ENCODE peak calls at places on chromosomes 11 and 22, in ten cellular contexts. One of them, this sample, is unnamed. For H3K9me3 and H3K27me3, the result is how much of the 10 kb centered on the place peaks cover.

GRCh38 chr11:64120951-64121569 is 44.9 kb downstream of the MACROD1 start:
- DNase-seq in right lobe of liver: no peak
- DNase-seq in transverse colon: no peak
- DNase-seq in ovary: no peak
- DNase-seq in endothelial cell of umbilical vein: no peak
- DNase-seq in H1: no peak
- DNase-seq in suprapubic skin: no peak
- DNase-seq in uterus: no peak
- DNase-seq in heart left ventricle: peak
- DNase-seq in body of pancreas: no peak
- DNase-seq in this sample: no peak

GRCh38 chr11:106127604-106128003 is 50.1 kb downstream of the AASDHPPT start:
- DNase-seq in body of pancreas: no peak
- DNase-seq in ovary: no peak
- DNase-seq in uterus: no peak
- DNase-seq in endothelial cell of umbilical vein: no peak
- DNase-seq in H1: no peak
- DNase-seq in right lobe of liver: no peak
- DNase-seq in heart left ventricle: no peak
- DNase-seq in transverse colon: no peak
- DNase-seq in suprapubic skin: no peak
- DNase-seq in this sample: no peak

GRCh38 chr11:91219501-91219900 is 996.7 kb upstream of the CHORDC1 start:
- DNase-seq in uterus: no peak
- DNase-seq in transverse colon: no peak
- DNase-seq in suprapubic skin: no peak
- DNase-seq in endothelial cell of umbilical vein: no peak
- DNase-seq in body of pancreas: no peak
- DNase-seq in heart left ventricle: no peak
- DNase-seq in H1: no peak
- DNase-seq in ovary: no peak
- DNase-seq in right lobe of liver: no peak
- DNase-seq in this sample: no peak

GRCh38 chr22:43723816-43724215 is 88.3 kb downstream of the EFCAB6 start:
- DNase-seq in transverse colon: no peak
- DNase-seq in suprapubic skin: no peak
- DNase-seq in body of pancreas: no peak
- DNase-seq in endothelial cell of umbilical vein: no peak
- DNase-seq in uterus: no peak
- DNase-seq in ovary: no peak
- DNase-seq in right lobe of liver: no peak
- DNase-seq in heart left ventricle: no peak
- DNase-seq in H1: peak
- DNase-seq in this sample: no peak

GRCh38 chr22:43128928-43129424 is 14.2 kb downstream of the MCAT start:
- DNase-seq in transverse colon: peak
- DNase-seq in uterus: no peak
- DNase-seq in suprapubic skin: no peak
- DNase-seq in H1: peak
- DNase-seq in heart left ventricle: no peak
- DNase-seq in body of pancreas: peak
- DNase-seq in ovary: no peak
- DNase-seq in right lobe of liver: no peak
- DNase-seq in endothelial cell of umbilical vein: no peak
- DNase-seq in this sample: peak

GRCh38 chr22:39332441-39333064 is 13.1 kb upstream of the RPL3 start:
- DNase-seq in suprapubic skin: no peak
- DNase-seq in heart left ventricle: no peak
- DNase-seq in endothelial cell of umbilical vein: peak
- DNase-seq in body of pancreas: peak
- DNase-seq in H1: no peak
- DNase-seq in uterus: no peak
- DNase-seq in ovary: no peak
- DNase-seq in transverse colon: no peak
- DNase-seq in right lobe of liver: no peak
- DNase-seq in this sample: no peak

GRCh38 chr11:35464308-35464707 is 45.0 kb upstream of the SLC1A2 start:
- DNase-seq in endothelial cell of umbilical vein: no peak
- DNase-seq in H1: no peak
- DNase-seq in right lobe of liver: no peak
- DNase-seq in ovary: no peak
- DNase-seq in heart left ventricle: no peak
- DNase-seq in transverse colon: no peak
- DNase-seq in body of pancreas: no peak
- DNase-seq in suprapubic skin: no peak
- DNase-seq in uterus: no peak
- DNase-seq in this sample: no peak

GRCh38 chr11:32331098-32331497 is 104.2 kb downstream of the WT1 start:
- DNase-seq in heart left ventricle: no peak
- DNase-seq in endothelial cell of umbilical vein: no peak
- DNase-seq in uterus: no peak
- DNase-seq in suprapubic skin: no peak
- DNase-seq in transverse colon: no peak
- DNase-seq in ovary: peak
- DNase-seq in H1: no peak
- DNase-seq in right lobe of liver: no peak
- DNase-seq in body of pancreas: no peak
- DNase-seq in this sample: no peak

GRCh38 chr22:42500164-42500835 is 19.3 kb downstream of the RRP7A start:
- DNase-seq in suprapubic skin: peak
- DNase-seq in right lobe of liver: peak
- DNase-seq in ovary: peak
- DNase-seq in heart left ventricle: peak
- DNase-seq in endothelial cell of umbilical vein: peak
- DNase-seq in body of pancreas: peak
- DNase-seq in H1: peak
- DNase-seq in uterus: peak
- DNase-seq in transverse colon: peak
- DNase-seq in this sample: peak

GRCh38 chr11:69249641-69250502 is 44.1 kb upstream of the MYEOV start:
- DNase-seq in right lobe of liver: peak
- DNase-seq in heart left ventricle: no peak
- DNase-seq in H1: peak
- DNase-seq in body of pancreas: no peak
- DNase-seq in endothelial cell of umbilical vein: no peak
- DNase-seq in uterus: no peak
- DNase-seq in ovary: peak
- DNase-seq in transverse colon: no peak
- DNase-seq in suprapubic skin: peak
- DNase-seq in this sample: peak

GRCh38 chr22:18979957-18980356 is 43.9 kb upstream of the PRODH start:
- DNase-seq in endothelial cell of umbilical vein: no peak
- DNase-seq in H1: no peak
- DNase-seq in ovary: no peak
- DNase-seq in heart left ventricle: no peak
- DNase-seq in right lobe of liver: peak
- DNase-seq in transverse colon: no peak
- DNase-seq in suprapubic skin: no peak
- DNase-seq in uterus: no peak
- DNase-seq in body of pancreas: no peak
- DNase-seq in this sample: no peak

GRCh38 chr22:47090591-47091240 is 328.3 kb downstream of the TBC1D22A start:
- DNase-seq in suprapubic skin: no peak
- DNase-seq in H1: peak
- DNase-seq in right lobe of liver: no peak
- DNase-seq in transverse colon: no peak
- DNase-seq in body of pancreas: no peak
- DNase-seq in uterus: no peak
- DNase-seq in ovary: no peak
- DNase-seq in heart left ventricle: no peak
- DNase-seq in endothelial cell of umbilical vein: peak
- DNase-seq in this sample: no peak
- TF ChIP-seq POLR2A in suprapubic skin: no peak
- TF ChIP-seq POLR2A in H1: no peak
- TF ChIP-seq POLR2A in right lobe of liver: no peak
- TF ChIP-seq POLR2A in transverse colon: no peak
- TF ChIP-seq POLR2A in body of pancreas: no peak
- TF ChIP-seq POLR2A in uterus: no peak
- TF ChIP-seq POLR2A in ovary: no peak
- TF ChIP-seq POLR2A in heart left ventricle: no peak
- TF ChIP-seq POLR2A in endothelial cell of umbilical vein: no peak
- TF ChIP-seq POLR2A in this sample: no peak

DNA sequence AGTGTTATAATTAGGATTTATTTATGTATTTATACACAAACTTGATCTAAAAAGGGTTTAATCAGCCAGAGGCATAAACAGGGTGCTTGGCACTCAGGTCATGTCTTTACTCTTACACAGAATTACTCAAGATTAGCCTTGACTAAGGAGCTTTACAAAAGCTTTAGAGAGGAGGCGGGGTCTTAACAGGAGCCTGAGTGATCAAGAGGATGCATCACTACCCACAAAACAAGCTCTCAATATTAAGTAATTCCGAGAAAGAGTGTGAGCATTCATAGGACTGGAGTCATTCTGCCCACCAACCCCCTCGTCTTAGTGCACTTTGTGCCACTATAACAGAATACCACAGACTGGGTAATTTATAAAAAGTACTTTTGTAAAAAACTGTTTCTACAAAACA is 102.9 kb downstream of the SPATA19 start:
- DNase-seq in body of pancreas: no peak
- DNase-seq in suprapubic skin: no peak
- DNase-seq in right lobe of liver: no peak
- DNase-seq in heart left ventricle: no peak
- DNase-seq in endothelial cell of umbilical vein: no peak
- DNase-seq in uterus: no peak
- DNase-seq in transverse colon: no peak
- DNase-seq in H1: no peak
- DNase-seq in ovary: no peak
- DNase-seq in this sample: no peak
- H3K9me3 ChIP-seq in body of pancreas: under half
- H3K9me3 ChIP-seq in suprapubic skin: under half
- H3K9me3 ChIP-seq in right lobe of liver: under half
- H3K9me3 ChIP-seq in heart left ventricle: under half
- H3K9me3 ChIP-seq in endothelial cell of umbilical vein: under half
- H3K9me3 ChIP-seq in uterus: under half
- H3K9me3 ChIP-seq in transverse colon: under half
- H3K9me3 ChIP-seq in H1: under half
- H3K9me3 ChIP-seq in ovary: under half
- H3K9me3 ChIP-seq in this sample: under half

GRCh38 chr11:13966486-13966885 is 4.0 kb downstream of the SPON1 start:
- DNase-seq in endothelial cell of umbilical vein: no peak
- DNase-seq in heart left ventricle: no peak
- DNase-seq in body of pancreas: no peak
- DNase-seq in transverse colon: no peak
- DNase-seq in H1: no peak
- DNase-seq in suprapubic skin: no peak
- DNase-seq in ovary: no peak
- DNase-seq in uterus: no peak
- DNase-seq in right lobe of liver: no peak
- DNase-seq in this sample: no peak
- H3K27me3 ChIP-seq in endothelial cell of umbilical vein: half or more
- H3K27me3 ChIP-seq in heart left ventricle: under half
- H3K27me3 ChIP-seq in body of pancreas: under half
- H3K27me3 ChIP-seq in transverse colon: under half
- H3K27me3 ChIP-seq in H1: under half
- H3K27me3 ChIP-seq in suprapubic skin: half or more
- H3K27me3 ChIP-seq in ovary: under half
- H3K27me3 ChIP-seq in uterus: under half
- H3K27me3 ChIP-seq in right lobe of liver: under half
- H3K27me3 ChIP-seq in this sample: under half

GRCh38 chr11:67355023-67355793 is 1.9 kb upstream of the POLD4 start:
- DNase-seq in endothelial cell of umbilical vein: no peak
- DNase-seq in transverse colon: no peak
- DNase-seq in uterus: peak
- DNase-seq in suprapubic skin: peak
- DNase-seq in body of pancreas: no peak
- DNase-seq in heart left ventricle: peak
- DNase-seq in ovary: peak
- DNase-seq in right lobe of liver: no peak
- DNase-seq in H1: no peak
- DNase-seq in this sample: no peak

GRCh38 chr11:67351275-67352005 is 1.9 kb downstream of the POLD4 start:
- DNase-seq in endothelial cell of umbilical vein: peak
- DNase-seq in heart left ventricle: no peak
- DNase-seq in H1: peak
- DNase-seq in suprapubic skin: no peak
- DNase-seq in transverse colon: peak
- DNase-seq in right lobe of liver: no peak
- DNase-seq in uterus: peak
- DNase-seq in body of pancreas: peak
- DNase-seq in ovary: peak
- DNase-seq in this sample: peak

GRCh38 chr11:67354314-67355022 is 1.1 kb upstream of the POLD4 start:
- DNase-seq in ovary: peak
- DNase-seq in suprapubic skin: peak
- DNase-seq in endothelial cell of umbilical vein: peak
- DNase-seq in transverse colon: peak
- DNase-seq in uterus: peak
- DNase-seq in H1: no peak
- DNase-seq in heart left ventricle: peak
- DNase-seq in right lobe of liver: peak
- DNase-seq in body of pancreas: peak
- DNase-seq in this sample: no peak

GRCh38 chr11:67353317-67354313 is at the start of gene POLD4:
- DNase-seq in H1: peak
- DNase-seq in endothelial cell of umbilical vein: peak
- DNase-seq in body of pancreas: peak
- DNase-seq in suprapubic skin: peak
- DNase-seq in heart left ventricle: peak
- DNase-seq in transverse colon: peak
- DNase-seq in ovary: peak
- DNase-seq in uterus: peak
- DNase-seq in right lobe of liver: peak
- DNase-seq in this sample: peak

GRCh38 chr11:67352546-67353316 is 615 bp downstream of the POLD4 start:
- DNase-seq in right lobe of liver: no peak
- DNase-seq in endothelial cell of umbilical vein: no peak
- DNase-seq in ovary: peak
- DNase-seq in suprapubic skin: no peak
- DNase-seq in transverse colon: peak
- DNase-seq in heart left ventricle: peak
- DNase-seq in uterus: peak
- DNase-seq in body of pancreas: peak
- DNase-seq in H1: no peak
- DNase-seq in this sample: peak
- TF ChIP-seq POLR2A in right lobe of liver: no peak
- TF ChIP-seq POLR2A in endothelial cell of umbilical vein: peak
- TF ChIP-seq POLR2A in ovary: no peak
- TF ChIP-seq POLR2A in suprapubic skin: no peak
- TF ChIP-seq POLR2A in transverse colon: no peak
- TF ChIP-seq POLR2A in heart left ventricle: no peak
- TF ChIP-seq POLR2A in uterus: no peak
- TF ChIP-seq POLR2A in body of pancreas: no peak
- TF ChIP-seq POLR2A in H1: no peak
- TF ChIP-seq POLR2A in this sample: no peak

GRCh38 chr22:48803993-48804810 is 1023.5 kb downstream of the BRD1 start:
- DNase-seq in ovary: peak
- DNase-seq in transverse colon: no peak
- DNase-seq in right lobe of liver: no peak
- DNase-seq in body of pancreas: no peak
- DNase-seq in uterus: no peak
- DNase-seq in heart left ventricle: no peak
- DNase-seq in endothelial cell of umbilical vein: no peak
- DNase-seq in suprapubic skin: no peak
- DNase-seq in H1: no peak
- DNase-seq in this sample: no peak
- H3K9me3 ChIP-seq in ovary: under half
- H3K9me3 ChIP-seq in transverse colon: under half
- H3K9me3 ChIP-seq in right lobe of liver: under half
- H3K9me3 ChIP-seq in body of pancreas: under half
- H3K9me3 ChIP-seq in uterus: under half
- H3K9me3 ChIP-seq in heart left ventricle: under half
- H3K9me3 ChIP-seq in endothelial cell of umbilical vein: under half
- H3K9me3 ChIP-seq in suprapubic skin: under half
- H3K9me3 ChIP-seq in H1: under half
- H3K9me3 ChIP-seq in this sample: under half

GRCh38 chr22:26570126-26570525 is 19.8 kb downstream of the TPST2 start:
- DNase-seq in right lobe of liver: no peak
- DNase-seq in heart left ventricle: no peak
- DNase-seq in endothelial cell of umbilical vein: no peak
- DNase-seq in transverse colon: no peak
- DNase-seq in body of pancreas: peak
- DNase-seq in suprapubic skin: no peak
- DNase-seq in uterus: no peak
- DNase-seq in H1: no peak
- DNase-seq in ovary: no peak
- DNase-seq in this sample: no peak
- H3K27me3 ChIP-seq in right lobe of liver: under half
- H3K27me3 ChIP-seq in heart left ventricle: under half
- H3K27me3 ChIP-seq in endothelial cell of umbilical vein: under half
- H3K27me3 ChIP-seq in transverse colon: under half
- H3K27me3 ChIP-seq in body of pancreas: under half
- H3K27me3 ChIP-seq in suprapubic skin: under half
- H3K27me3 ChIP-seq in uterus: under half
- H3K27me3 ChIP-seq in H1: under half
- H3K27me3 ChIP-seq in ovary: under half
- H3K27me3 ChIP-seq in this sample: under half

This sample was measured in Peyer's patch.